ENCODE peak calls at places on chromosomes 16 and 17, in ten cellular contexts. One of them, this sample, is unnamed.

GRCh38 chr16:84603115-84603816 is 14.6 kb downstream of the COTL1 start:
- DNase-seq in dorsolateral prefrontal cortex: peak; percentile 92
- DNase-seq in T-helper 2 cell: no peak
- DNase-seq in WTC11: no peak
- DNase-seq in hippocampal formation: peak; percentile 35
- DNase-seq in psoas muscle: peak; percentile 93
- DNase-seq in putamen: no peak
- DNase-seq in GM04504: peak; percentile 97
- DNase-seq in dermis microvascular lymphatic vessel endothelial cell: peak; percentile 94
- DNase-seq in CMK: no peak
- DNase-seq in this sample: peak; percentile 67

GRCh38 chr17:81735181-81736102 is 23.4 kb downstream of the SLC25A10 start:
- DNase-seq in dorsolateral prefrontal cortex: no peak
- DNase-seq in T-helper 2 cell: no peak
- DNase-seq in WTC11: no peak
- DNase-seq in hippocampal formation: no peak
- DNase-seq in psoas muscle: no peak
- DNase-seq in putamen: no peak
- DNase-seq in GM04504: peak; percentile 37
- DNase-seq in dermis microvascular lymphatic vessel endothelial cell: no peak
- DNase-seq in CMK: no peak
- DNase-seq in this sample: no peak

GRCh38 chr17:70017112-70017511 is 57.9 kb upstream of the KCNJ16 start:
- DNase-seq in dorsolateral prefrontal cortex: no peak
- DNase-seq in T-helper 2 cell: no peak
- DNase-seq in WTC11: no peak
- DNase-seq in hippocampal formation: no peak
- DNase-seq in psoas muscle: no peak
- DNase-seq in putamen: no peak
- DNase-seq in GM04504: no peak
- DNase-seq in dermis microvascular lymphatic vessel endothelial cell: no peak
- DNase-seq in CMK: no peak
- DNase-seq in this sample: no peak

GRCh38 chr16:85234310-85235235 is 122.3 kb upstream of the CIBAR2 start:
- DNase-seq in dorsolateral prefrontal cortex: no peak
- DNase-seq in T-helper 2 cell: no peak
- DNase-seq in WTC11: peak; percentile 92
- DNase-seq in hippocampal formation: no peak
- DNase-seq in psoas muscle: peak; percentile 76
- DNase-seq in putamen: no peak
- DNase-seq in GM04504: no peak
- DNase-seq in dermis microvascular lymphatic vessel endothelial cell: peak; percentile 62
- DNase-seq in CMK: no peak
- DNase-seq in this sample: no peak

GRCh38 chr17:30897311-30897710 is 8.7 kb downstream of the TEFM start:
- DNase-seq in dorsolateral prefrontal cortex: no peak
- DNase-seq in T-helper 2 cell: no peak
- DNase-seq in WTC11: no peak
- DNase-seq in hippocampal formation: no peak
- DNase-seq in psoas muscle: no peak
- DNase-seq in putamen: no peak
- DNase-seq in GM04504: no peak
- DNase-seq in dermis microvascular lymphatic vessel endothelial cell: no peak
- DNase-seq in CMK: no peak
- DNase-seq in this sample: no peak

GRCh38 chr16:83307206-83307990 is 500.4 kb upstream of the HSBP1 start:
- DNase-seq in dorsolateral prefrontal cortex: no peak
- DNase-seq in T-helper 2 cell: no peak
- DNase-seq in WTC11: no peak
- DNase-seq in hippocampal formation: no peak
- DNase-seq in psoas muscle: no peak
- DNase-seq in putamen: no peak
- DNase-seq in GM04504: no peak
- DNase-seq in dermis microvascular lymphatic vessel endothelial cell: peak; percentile 40
- DNase-seq in CMK: no peak
- DNase-seq in this sample: no peak

GRCh38 chr17:10172241-10172741 is 26.1 kb downstream of the GAS7 start:
- DNase-seq in dorsolateral prefrontal cortex: no peak
- DNase-seq in T-helper 2 cell: no peak
- DNase-seq in WTC11: no peak
- DNase-seq in hippocampal formation: no peak
- DNase-seq in psoas muscle: no peak
- DNase-seq in putamen: no peak
- DNase-seq in GM04504: no peak
- DNase-seq in dermis microvascular lymphatic vessel endothelial cell: no peak
- DNase-seq in CMK: no peak
- DNase-seq in this sample: peak; percentile 64

GRCh38 chr16:4785758-4786433 is 2.2 kb downstream of the SEPTIN12 start:
- DNase-seq in dorsolateral prefrontal cortex: no peak
- DNase-seq in T-helper 2 cell: no peak
- DNase-seq in WTC11: no peak
- DNase-seq in hippocampal formation: no peak
- DNase-seq in psoas muscle: no peak
- DNase-seq in putamen: no peak
- DNase-seq in GM04504: no peak
- DNase-seq in dermis microvascular lymphatic vessel endothelial cell: no peak
- DNase-seq in CMK: no peak
- DNase-seq in this sample: no peak

GRCh38 chr17:37131064-37131463 is 182.3 kb downstream of the AATF start:
- DNase-seq in dorsolateral prefrontal cortex: no peak
- DNase-seq in T-helper 2 cell: no peak
- DNase-seq in WTC11: no peak
- DNase-seq in hippocampal formation: no peak
- DNase-seq in psoas muscle: no peak
- DNase-seq in putamen: no peak
- DNase-seq in GM04504: no peak
- DNase-seq in dermis microvascular lymphatic vessel endothelial cell: no peak
- DNase-seq in CMK: no peak
- DNase-seq in this sample: no peak

GRCh38 chr16:15874745-15875314 is 13.6 kb downstream of the CEP20 start:
- DNase-seq in dorsolateral prefrontal cortex: peak; percentile 57
- DNase-seq in T-helper 2 cell: no peak
- DNase-seq in WTC11: peak; percentile 58
- DNase-seq in hippocampal formation: peak; percentile 35
- DNase-seq in psoas muscle: peak; percentile 65
- DNase-seq in putamen: peak; percentile 47
- DNase-seq in GM04504: peak; percentile 44
- DNase-seq in dermis microvascular lymphatic vessel endothelial cell: peak; percentile 80
- DNase-seq in CMK: no peak
- DNase-seq in this sample: peak; percentile 85

GRCh38 chr17:29143894-29144293 is 36.3 kb downstream of the MYO18A start:
- DNase-seq in dorsolateral prefrontal cortex: no peak
- DNase-seq in T-helper 2 cell: no peak
- DNase-seq in WTC11: no peak
- DNase-seq in hippocampal formation: peak; percentile 22
- DNase-seq in psoas muscle: peak; percentile 69
- DNase-seq in putamen: no peak
- DNase-seq in GM04504: no peak
- DNase-seq in dermis microvascular lymphatic vessel endothelial cell: peak; percentile 35
- DNase-seq in CMK: no peak
- DNase-seq in this sample: peak; percentile 75

GRCh38 chr17:29584452-29585079 is 4.9 kb downstream of the GIT1 start:
- DNase-seq in dorsolateral prefrontal cortex: peak; percentile 70
- DNase-seq in T-helper 2 cell: no peak
- DNase-seq in WTC11: no peak
- DNase-seq in hippocampal formation: peak; percentile 80
- DNase-seq in psoas muscle: peak; percentile 78
- DNase-seq in putamen: no peak
- DNase-seq in GM04504: no peak
- DNase-seq in dermis microvascular lymphatic vessel endothelial cell: peak; percentile 23
- DNase-seq in CMK: no peak
- DNase-seq in this sample: no peak

GRCh38 chr17:40646791-40647548 is 648 bp downstream of the SMARCE1 start:
- DNase-seq in dorsolateral prefrontal cortex: no peak
- DNase-seq in T-helper 2 cell: no peak
- DNase-seq in WTC11: no peak
- DNase-seq in hippocampal formation: no peak
- DNase-seq in psoas muscle: no peak
- DNase-seq in putamen: no peak
- DNase-seq in GM04504: no peak
- DNase-seq in dermis microvascular lymphatic vessel endothelial cell: peak; percentile 60
- DNase-seq in CMK: peak; percentile 27
- DNase-seq in this sample: peak; percentile 50

GRCh38 chr16:74503412-74503811 is 82.1 kb upstream of the CLEC18B start:
- DNase-seq in dorsolateral prefrontal cortex: no peak
- DNase-seq in T-helper 2 cell: no peak
- DNase-seq in WTC11: no peak
- DNase-seq in hippocampal formation: no peak
- DNase-seq in psoas muscle: no peak
- DNase-seq in putamen: no peak
- DNase-seq in GM04504: no peak
- DNase-seq in dermis microvascular lymphatic vessel endothelial cell: no peak
- DNase-seq in CMK: no peak
- DNase-seq in this sample: no peak